ENCODE peak calls at places on chromosomes 4 and X, in four cellular contexts. One of them, this sample, is unnamed.

GRCh38 chr4:17807446-17807845 is 3.1 kb downstream of the DCAF16 start:
- DNase-seq in omental fat pad: no peak
- DNase-seq in brain microvascular endothelial cell: no peak
- DNase-seq in upper lobe of right lung: no peak
- DNase-seq in this sample: peak

GRCh38 chrX:131836161-131836560 is 186.9 kb upstream of the STK26 start:
- DNase-seq in omental fat pad: no peak
- DNase-seq in brain microvascular endothelial cell: no peak
- DNase-seq in upper lobe of right lung: no peak
- DNase-seq in this sample: no peak

GRCh38 chrX:136176399-136176825 is 29.1 kb downstream of the FHL1 start:
- DNase-seq in omental fat pad: no peak
- DNase-seq in brain microvascular endothelial cell: peak
- DNase-seq in upper lobe of right lung: no peak
- DNase-seq in this sample: peak

GRCh38 chrX:26918633-26919032 is 544.5 kb downstream of the PPP4R3C start:
- DNase-seq in omental fat pad: no peak
- DNase-seq in brain microvascular endothelial cell: peak
- DNase-seq in upper lobe of right lung: no peak
- DNase-seq in this sample: peak

GRCh38 chrX:79325263-79325958 is 41.7 kb downstream of the ITM2A start:
- DNase-seq in omental fat pad: no peak
- DNase-seq in brain microvascular endothelial cell: no peak
- DNase-seq in upper lobe of right lung: no peak
- DNase-seq in this sample: no peak

GRCh38 chr4:157221895-157222763 is 1.6 kb downstream of the GRIA2 start:
- DNase-seq in omental fat pad: no peak
- DNase-seq in brain microvascular endothelial cell: no peak
- DNase-seq in upper lobe of right lung: no peak
- DNase-seq in this sample: no peak

GRCh38 chrX:150975655-150976390 is 7.3 kb upstream of the HMGB3 start:
- DNase-seq in omental fat pad: no peak
- DNase-seq in brain microvascular endothelial cell: no peak
- DNase-seq in upper lobe of right lung: no peak
- DNase-seq in this sample: no peak

GRCh38 chrX:71619193-71619592 is 882 bp upstream of the CXCR3 start:
- DNase-seq in omental fat pad: no peak
- DNase-seq in brain microvascular endothelial cell: no peak
- DNase-seq in upper lobe of right lung: no peak
- DNase-seq in this sample: no peak

GRCh38 chrX:20974326-20974725 is 399.9 kb upstream of the CNKSR2 start:
- DNase-seq in omental fat pad: no peak
- DNase-seq in brain microvascular endothelial cell: no peak
- DNase-seq in upper lobe of right lung: no peak
- DNase-seq in this sample: peak

GRCh38 chr4:168923526-168924194 is 86.4 kb downstream of the CBR4 start:
- DNase-seq in omental fat pad: no peak
- DNase-seq in brain microvascular endothelial cell: peak
- DNase-seq in upper lobe of right lung: no peak
- DNase-seq in this sample: peak

GRCh38 chr4:48780867-48781219 is 764 bp upstream of the FRYL start:
- DNase-seq in omental fat pad: no peak
- DNase-seq in brain microvascular endothelial cell: peak
- DNase-seq in upper lobe of right lung: no peak
- DNase-seq in this sample: peak

GRCh38 chrX:155819966-155820491 is 61.1 kb upstream of the VAMP7 start:
- DNase-seq in omental fat pad: no peak
- DNase-seq in brain microvascular endothelial cell: peak
- DNase-seq in upper lobe of right lung: no peak
- DNase-seq in this sample: peak

DNA sequence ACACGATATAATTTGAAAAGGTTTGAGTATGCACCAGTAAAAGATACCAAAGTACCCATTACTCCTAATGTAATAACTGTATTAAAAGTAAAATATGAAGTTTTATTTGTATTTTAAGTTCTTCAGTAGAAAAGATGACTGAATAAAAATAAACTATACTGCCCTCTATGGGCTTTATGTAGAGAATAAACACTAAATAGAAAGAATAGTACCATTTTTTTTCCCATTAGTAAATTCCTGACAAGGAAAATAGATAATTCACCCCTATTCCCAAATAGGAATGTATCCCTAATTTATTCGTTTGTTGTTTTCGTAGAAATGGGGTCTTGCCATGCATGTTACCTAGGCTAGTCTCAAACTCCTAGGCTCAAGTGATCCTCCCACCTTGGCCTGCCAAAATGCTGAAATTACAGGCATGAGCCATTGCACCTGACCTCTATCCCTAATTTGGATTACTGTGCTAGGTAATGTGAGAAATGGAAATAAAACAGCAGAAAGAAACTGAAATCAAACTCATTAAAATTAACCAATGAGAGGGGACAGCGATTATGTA is 73.6 kb upstream of the COX18 start:
- DNase-seq in omental fat pad: no peak
- DNase-seq in brain microvascular endothelial cell: no peak
- DNase-seq in upper lobe of right lung: no peak
- DNase-seq in this sample: no peak
- TF ChIP-seq CTCF in omental fat pad: no peak
- TF ChIP-seq CTCF in brain microvascular endothelial cell: peak
- TF ChIP-seq CTCF in upper lobe of right lung: peak
- TF ChIP-seq CTCF in this sample: no peak

GRCh38 chr4:144801731-144802130 is 155.8 kb downstream of the HHIP start:
- DNase-seq in omental fat pad: no peak
- DNase-seq in brain microvascular endothelial cell: no peak
- DNase-seq in upper lobe of right lung: no peak
- DNase-seq in this sample: no peak
- TF ChIP-seq CTCF in omental fat pad: no peak
- TF ChIP-seq CTCF in brain microvascular endothelial cell: no peak
- TF ChIP-seq CTCF in upper lobe of right lung: no peak
- TF ChIP-seq CTCF in this sample: no peak

DNA sequence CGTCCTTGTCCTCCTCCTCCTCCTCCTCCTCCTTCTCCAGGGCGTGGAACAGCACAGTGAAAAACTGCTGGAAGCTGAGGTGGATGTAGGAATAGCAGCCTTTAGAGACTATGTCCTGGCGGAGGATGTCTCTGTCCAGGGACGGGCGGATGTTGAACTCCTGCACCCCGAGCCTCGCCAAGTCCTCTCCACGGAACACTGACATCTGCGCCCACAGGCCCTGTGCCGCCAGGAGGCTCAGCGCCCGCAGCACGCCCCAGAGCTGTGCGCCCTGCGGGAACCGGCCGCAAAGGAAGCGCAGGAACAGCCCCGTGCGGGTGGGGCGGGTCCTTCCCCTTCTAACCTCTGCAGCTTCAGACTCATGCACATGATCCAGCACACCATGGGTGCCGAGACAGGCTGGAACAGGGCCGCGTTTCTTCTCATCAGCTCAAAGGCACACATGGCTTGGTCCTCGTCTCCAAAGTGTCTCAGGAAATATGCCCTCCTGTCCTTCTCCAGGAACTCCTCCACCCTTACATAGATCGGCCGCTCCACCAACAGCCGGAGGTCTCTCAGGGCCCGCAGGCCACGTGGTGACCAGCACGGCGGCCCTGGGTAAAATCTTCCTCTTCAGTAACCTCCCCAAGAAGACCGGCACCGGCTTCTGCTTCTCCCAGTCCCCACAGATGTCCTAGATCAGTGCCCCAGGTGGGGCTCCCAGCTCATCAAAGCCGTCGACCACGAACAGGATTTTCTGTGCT is 1.2 kb downstream of the NLRP2B start:
- DNase-seq in omental fat pad: no peak
- DNase-seq in brain microvascular endothelial cell: no peak
- DNase-seq in upper lobe of right lung: no peak
- DNase-seq in this sample: no peak
- TF ChIP-seq CTCF in omental fat pad: no peak
- TF ChIP-seq CTCF in brain microvascular endothelial cell: no peak
- TF ChIP-seq CTCF in upper lobe of right lung: no peak
- TF ChIP-seq CTCF in this sample: no peak

DNA sequence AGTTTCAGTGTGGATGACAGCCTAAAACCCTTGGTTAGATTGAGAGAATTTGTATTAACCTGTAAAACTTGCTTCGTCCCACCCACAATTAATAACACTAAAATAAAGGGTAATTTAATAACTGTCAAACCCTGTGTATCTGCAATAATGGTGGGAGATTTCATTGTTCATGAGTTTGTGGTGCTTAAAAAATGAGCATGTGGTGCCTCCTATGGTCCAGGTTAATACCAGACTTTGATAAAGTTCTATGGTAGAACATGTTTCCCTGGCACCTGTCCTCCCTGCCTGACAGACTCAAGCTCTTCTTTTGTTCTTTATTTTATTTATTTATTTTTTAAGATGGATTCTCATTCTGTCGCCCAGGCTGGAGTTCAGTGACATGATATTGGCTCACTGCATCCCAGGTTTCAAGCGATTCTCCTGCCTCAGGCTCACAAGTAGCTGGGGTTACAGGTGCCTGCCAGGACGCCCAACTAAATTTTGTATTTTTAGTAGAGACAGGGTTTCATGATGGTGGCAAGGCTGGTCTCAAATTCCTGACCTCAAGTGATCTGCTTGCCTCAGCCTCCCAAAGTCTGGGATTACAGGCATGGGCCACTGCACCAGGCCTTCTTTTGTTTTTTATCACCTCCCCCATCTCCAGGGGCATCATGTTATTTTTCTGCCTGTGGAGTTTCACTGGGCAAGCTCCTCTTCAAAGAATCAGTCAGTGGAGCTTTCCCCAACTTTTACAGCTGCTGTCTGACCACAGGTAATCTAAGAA is 289.2 kb downstream of the NR3C2 start:
- DNase-seq in omental fat pad: no peak
- DNase-seq in brain microvascular endothelial cell: no peak
- DNase-seq in upper lobe of right lung: no peak
- DNase-seq in this sample: peak
- TF ChIP-seq CTCF in omental fat pad: no peak
- TF ChIP-seq CTCF in brain microvascular endothelial cell: no peak
- TF ChIP-seq CTCF in upper lobe of right lung: no peak
- TF ChIP-seq CTCF in this sample: peak

DNA sequence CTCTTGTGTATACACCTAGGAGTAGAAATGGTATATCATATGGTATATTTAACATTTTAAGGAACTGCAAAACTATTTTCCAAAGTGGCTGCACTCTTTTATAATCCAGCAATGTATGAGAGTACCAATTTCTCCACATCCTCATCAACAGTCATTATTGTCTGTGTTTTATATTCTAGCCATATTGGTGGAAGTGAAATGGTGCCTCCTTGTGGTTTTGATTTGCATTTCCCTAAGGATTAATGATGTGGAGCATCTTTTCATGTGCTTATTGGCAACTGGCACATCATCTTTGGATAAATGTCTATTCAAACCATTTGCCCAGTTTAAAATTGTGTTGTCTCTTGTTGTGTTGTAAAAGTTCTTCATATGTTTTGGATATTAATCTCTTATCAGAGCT is 9.6 kb downstream of the BMP15 start:
- DNase-seq in omental fat pad: no peak
- DNase-seq in brain microvascular endothelial cell: peak
- DNase-seq in upper lobe of right lung: no peak
- DNase-seq in this sample: peak
- TF ChIP-seq CTCF in omental fat pad: no peak
- TF ChIP-seq CTCF in brain microvascular endothelial cell: peak
- TF ChIP-seq CTCF in upper lobe of right lung: peak
- TF ChIP-seq CTCF in this sample: peak

GRCh38 chrX:3548743-3549441 is 164.6 kb downstream of the PRKX start:
- DNase-seq in omental fat pad: no peak
- DNase-seq in brain microvascular endothelial cell: peak
- DNase-seq in upper lobe of right lung: no peak
- DNase-seq in this sample: peak
- TF ChIP-seq CTCF in omental fat pad: no peak
- TF ChIP-seq CTCF in brain microvascular endothelial cell: peak
- TF ChIP-seq CTCF in upper lobe of right lung: peak
- TF ChIP-seq CTCF in this sample: peak

GRCh38 chr4:139229534-139230039 is 50.4 kb downstream of the MGARP start:
- DNase-seq in omental fat pad: no peak
- DNase-seq in brain microvascular endothelial cell: peak
- DNase-seq in upper lobe of right lung: no peak
- DNase-seq in this sample: peak
- TF ChIP-seq CTCF in omental fat pad: no peak
- TF ChIP-seq CTCF in brain microvascular endothelial cell: peak
- TF ChIP-seq CTCF in upper lobe of right lung: peak
- TF ChIP-seq CTCF in this sample: peak

DNA sequence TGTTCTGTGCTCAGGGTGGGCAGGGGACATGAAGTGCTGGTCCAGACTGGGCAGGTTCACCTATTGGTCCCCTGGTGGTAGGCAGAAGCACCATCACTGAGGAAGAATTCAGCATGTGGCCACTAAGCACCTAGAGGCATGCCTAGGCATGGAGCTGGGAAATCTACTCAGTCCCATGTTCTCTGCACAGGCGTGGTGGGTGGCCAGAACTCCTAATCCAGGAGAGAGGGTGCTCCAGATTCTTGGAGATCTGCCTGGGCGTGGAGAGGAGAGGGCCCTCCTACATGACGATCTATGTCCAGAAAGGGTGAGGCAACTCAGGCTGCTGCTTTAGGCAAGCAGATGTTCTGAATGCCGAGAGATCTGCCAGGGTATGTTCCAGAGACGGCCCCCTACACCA is 44.6 kb upstream of the MAGEC2 start:
- DNase-seq in omental fat pad: no peak
- DNase-seq in brain microvascular endothelial cell: no peak
- DNase-seq in upper lobe of right lung: no peak
- DNase-seq in this sample: no peak
- TF ChIP-seq CTCF in omental fat pad: no peak
- TF ChIP-seq CTCF in brain microvascular endothelial cell: no peak
- TF ChIP-seq CTCF in upper lobe of right lung: no peak
- TF ChIP-seq CTCF in this sample: no peak